ENCODE peak calls at places on chromosomes 7 and 10, in four cellular contexts. C is OCI-LY7; R is cardiac septum; A is stimulated activated CD8-positive, alpha-beta memory T cell treated with anti-CD3 and anti-CD28 coated beads, Interleukin-2, amount 100 ng/mL, for 48 hours. Q is an unnamed sample.

GRCh38 chr7:158246272-158246959 is 341.2 kb downstream of the PTPRN2 start:
- DNase-seq in R (peak; percentile 24), C (no peak), A (no peak), Q (no peak)

GRCh38 chr7:54837167-54837566 is 78.2 kb upstream of the SEC61G start:
- DNase-seq in A (no peak), R (no peak), C (no peak), Q (no peak)

GRCh38 chr10:89633484-89633883 is 11.6 kb downstream of the PANK1 start:
- DNase-seq in C (no peak), A (no peak), R (no peak), Q (no peak)

GRCh38 chr7:136687693-136688322 is 180.6 kb upstream of the CHRM2 start:
- DNase-seq in A (no peak), R (no peak), C (peak; percentile 58), Q (no peak)

GRCh38 chr10:79410315-79411094 is 34.9 kb downstream of the ZCCHC24 start:
- DNase-seq in A (no peak), R (no peak), C (no peak), Q (no peak)

GRCh38 chr7:132464740-132465139 is 111.5 kb downstream of the PLXNA4 start:
- DNase-seq in A (no peak), C (no peak), R (peak; percentile 80), Q (no peak)

GRCh38 chr10:124962421-124962820 is 20.5 kb downstream of the ZRANB1 start:
- DNase-seq in R (no peak), C (no peak), A (no peak), Q (no peak)

GRCh38 chr10:101560293-101561067 is 27.6 kb downstream of the POLL start:
- DNase-seq in R (no peak), C (no peak), A (no peak), Q (no peak)

GRCh38 chr7:934469-935320 is 19.8 kb downstream of the ADAP1 start:
- DNase-seq in C (no peak), R (no peak), A (no peak), Q (no peak)

GRCh38 chr10:71812016-71812912 is 38.8 kb downstream of the PSAP start:
- DNase-seq in R (peak; percentile 93), C (peak; percentile 80), A (peak; percentile 71), Q (peak; percentile 81)

GRCh38 chr7:480531-481218 is 39.0 kb downstream of the PDGFA start:
- DNase-seq in R (no peak), C (no peak), A (no peak), Q (no peak)

Q was measured in frontal cortex.